ENCODE peak calls at places on chromosomes 6 and 20, in seven cellular contexts. I, J, E, P, K, O and N are unnamed samples.

GRCh38 chr20:31861346-31862156 is 8.8 kb downstream of the DUSP15 start:
- DNase-seq in I (peak), J (peak), E (peak), P (peak), K (peak), O (peak), N (peak)

GRCh38 chr6:151257984-151258445 is 18.2 kb downstream of the AKAP12 start:
- DNase-seq in I (no peak), J (no peak), E (peak), P (no peak), K (no peak), O (no peak), N (no peak)

GRCh38 chr20:34069341-34070078 is 42.5 kb downstream of the EIF2S2 start:
- DNase-seq in I (no peak), J (no peak), E (peak), P (peak), K (peak), O (peak), N (peak)

GRCh38 chr6:61649845-61650244 is 636.2 kb downstream of the KHDRBS2 start:
- DNase-seq in I (no peak), J (no peak), E (no peak), P (no peak), K (no peak), O (no peak), N (no peak)

GRCh38 chr6:26532699-26533523 is 5.3 kb upstream of the HMGN4 start:
- DNase-seq in I (peak), J (peak), E (peak), P (peak), K (peak), O (peak), N (peak)

GRCh38 chr6:166490671-166491500 is 95.6 kb downstream of the RAMACL start:
- DNase-seq in I (peak), J (peak), E (no peak), P (peak), K (no peak), O (no peak), N (no peak)

GRCh38 chr6:112957526-112957916 is 610.4 kb downstream of the RFPL4B start:
- DNase-seq in I (no peak), J (no peak), E (no peak), P (no peak), K (no peak), O (no peak), N (no peak)

GRCh38 chr6:29676981-29677601 is 3.9 kb downstream of the ZFP57 start:
- DNase-seq in I (no peak), J (peak), E (no peak), P (peak), K (no peak), O (no peak), N (no peak)

GRCh38 chr6:116858060-116858459 is 19.0 kb upstream of the RFX6 start:
- DNase-seq in I (no peak), J (no peak), E (no peak), P (no peak), K (no peak), O (no peak), N (no peak)

GRCh38 chr20:36312724-36313441 is 6.7 kb downstream of the DLGAP4 start:
- DNase-seq in I (no peak), J (no peak), E (no peak), P (no peak), K (no peak), O (no peak), N (no peak)

GRCh38 chr20:36542019-36542488 is 735 bp downstream of the MYL9 start:
- DNase-seq in I (no peak), J (no peak), E (peak), P (peak), K (no peak), O (peak), N (peak)

GRCh38 chr6:90294614-90294988 is 2.0 kb downstream of the BACH2 start:
- DNase-seq in I (no peak), J (no peak), E (no peak), P (no peak), K (no peak), O (no peak), N (no peak)

GRCh38 chr20:41249371-41249770 is 68.2 kb downstream of the ZHX3 start:
- DNase-seq in I (peak), J (no peak), E (peak), P (peak), K (no peak), O (peak), N (no peak)

GRCh38 chr6:168627798-168628551 is 187.0 kb downstream of the SMOC2 start:
- DNase-seq in I (no peak), J (no peak), E (no peak), P (no peak), K (no peak), O (no peak), N (no peak)

GRCh38 chr20:39248851-39249485 is 286.8 kb downstream of the DHX35 start:
- DNase-seq in I (no peak), J (no peak), E (no peak), P (no peak), K (no peak), O (no peak), N (no peak)

GRCh38 chr6:53310751-53311585 is 37.8 kb downstream of the ELOVL5 start:
- DNase-seq in I (no peak), J (no peak), E (peak), P (no peak), K (no peak), O (no peak), N (no peak)